ENCODE peak calls at places on chromosomes 5 and 9, in seven cellular contexts. T is cardiac muscle cell; O is fibroblast of lung; D is endodermal cell; J is GM23248; B is adrenal gland; K is CD8-positive, alpha-beta T cell. R is an unnamed sample.

GRCh38 chr5:118698774-118699173 is 289.6 kb downstream of the DTWD2 start:
- DNase-seq in J (no peak), K (no peak), T (no peak), D (peak), O (no peak), B (no peak), R (no peak)

GRCh38 chr5:111968459-111968858 is 211.5 kb upstream of the NREP start:
- DNase-seq in K (no peak), T (peak), B (no peak), J (peak), D (no peak), O (peak), R (no peak)

GRCh38 chr9:18229992-18230676 is 243.8 kb upstream of the ADAMTSL1 start:
- DNase-seq in B (no peak), J (no peak), T (no peak), O (no peak), D (no peak), K (no peak), R (no peak)

GRCh38 chr9:81772144-81772543 is 82.8 kb upstream of the TLE1 start:
- DNase-seq in D (no peak), T (no peak), O (no peak), J (no peak), K (no peak), B (no peak), R (no peak)

GRCh38 chr5:121285861-121286527 is 565.7 kb upstream of the FTMT start:
- DNase-seq in D (no peak), K (no peak), T (no peak), B (no peak), J (peak), O (peak), R (no peak)

GRCh38 chr9:108180511-108180910 is 675.3 kb downstream of the ACTL7B start:
- DNase-seq in O (peak), T (peak), K (no peak), B (no peak), J (no peak), D (no peak), R (no peak)

GRCh38 chr9:2291980-2292704 is 277.0 kb downstream of the SMARCA2 start:
- DNase-seq in J (peak), T (peak), B (no peak), K (no peak), O (peak), D (peak), R (no peak)

GRCh38 chr5:135249658-135250057 is 149.4 kb downstream of the MACROH2A1 start:
- DNase-seq in T (no peak), J (peak), D (peak), O (no peak), B (peak), K (peak), R (no peak)

GRCh38 chr9:15329539-15330109 is 22.6 kb upstream of the TTC39B start:
- DNase-seq in D (no peak), T (no peak), K (no peak), J (no peak), B (no peak), O (no peak), R (no peak)

GRCh38 chr9:18682907-18683306 is 209.0 kb downstream of the ADAMTSL1 start:
- DNase-seq in O (no peak), T (no peak), D (no peak), B (no peak), K (no peak), J (no peak), R (no peak)

GRCh38 chr9:136306691-136307208 is 2.9 kb upstream of the CCDC187 start:
- DNase-seq in D (no peak), J (peak), O (no peak), K (no peak), B (no peak), T (peak), R (no peak)

GRCh38 chr9:692636-693459 is 148.6 kb upstream of the DMRT1 start:
- DNase-seq in K (no peak), T (no peak), J (peak), D (peak), O (no peak), B (no peak), R (no peak)

GRCh38 chr5:172187118-172188032 is 649 bp downstream of the STK10 start:
- DNase-seq in B (peak), D (peak), J (peak), O (peak), K (peak), T (peak), R (no peak)

GRCh38 chr9:114047717-114048116 is 30.4 kb downstream of the AMBP start:
- DNase-seq in D (peak), J (peak), K (no peak), T (peak), O (peak), B (no peak), R (no peak)

GRCh38 chr5:120568716-120569115 is 104.6 kb downstream of the PRR16 start:
- DNase-seq in J (peak), O (no peak), D (no peak), K (no peak), B (no peak), T (no peak), R (no peak)

GRCh38 chr9:1956958-1957357 is 58.2 kb upstream of the SMARCA2 start:
- DNase-seq in O (no peak), D (no peak), B (no peak), K (no peak), J (no peak), T (no peak), R (no peak)

GRCh38 chr9:18195223-18195622 is 278.7 kb upstream of the ADAMTSL1 start:
- DNase-seq in K (no peak), J (no peak), D (no peak), B (no peak), O (no peak), T (no peak), R (no peak)

DNA sequence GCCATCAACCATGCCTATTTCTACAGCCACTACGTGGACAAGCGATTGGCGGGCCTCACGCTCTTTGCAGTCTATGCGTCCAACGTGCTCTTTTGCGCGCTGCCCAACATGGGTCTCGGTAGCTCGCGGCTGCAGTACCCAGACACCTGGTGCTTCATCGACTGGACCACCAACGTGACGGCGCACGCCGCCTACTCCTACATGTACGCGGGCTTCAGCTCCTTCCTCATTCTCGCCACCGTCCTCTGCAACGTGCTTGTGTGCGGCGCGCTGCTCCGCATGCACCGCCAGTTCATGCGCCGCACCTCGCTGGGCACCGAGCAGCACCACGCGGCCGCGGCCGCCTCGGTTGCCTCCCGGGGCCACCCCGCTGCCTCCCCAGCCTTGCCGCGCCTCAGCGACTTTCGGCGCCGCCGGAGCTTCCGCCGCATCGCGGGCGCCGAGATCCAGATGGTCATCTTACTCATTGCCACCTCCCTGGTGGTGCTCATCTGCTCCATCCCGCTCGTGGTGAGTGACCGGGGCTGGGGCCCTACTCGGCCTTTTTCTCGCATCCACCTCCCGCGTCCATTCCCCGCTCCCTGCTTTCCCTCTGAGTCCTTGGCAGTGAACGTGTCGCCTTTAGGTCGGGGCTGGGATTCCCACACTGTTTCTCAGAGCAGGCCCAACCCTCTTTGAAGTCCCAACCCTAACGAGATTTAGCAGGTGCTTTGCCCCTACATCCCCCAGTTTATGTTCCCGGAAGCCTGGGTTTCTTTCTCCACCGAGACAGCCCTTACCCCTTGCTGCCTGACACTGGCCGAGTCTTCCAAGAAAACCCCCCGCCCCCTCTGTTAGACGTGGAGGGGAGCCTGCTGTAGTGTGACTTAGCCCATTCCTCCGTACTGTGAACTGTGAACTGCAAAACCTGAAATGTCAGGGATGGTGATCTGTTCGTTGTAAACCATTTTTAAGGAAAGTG is 1.9 kb downstream of the PTGER4 start:
- DNase-seq in D (peak), J (peak), O (peak), B (peak), T (no peak), K (peak), R (no peak)
- H3K4me3 ChIP-seq in D (peak), J (peak), O (peak), B (peak), T (peak), K (peak), R (peak)

GRCh38 chr5:150302301-150303069 is at the start of gene ARSI:
- DNase-seq in B (no peak), T (peak), O (peak), K (no peak), D (peak), J (peak), R (peak)
- H3K27ac ChIP-seq in B (no peak), T (no peak), O (peak), K (no peak), D (no peak), J (no peak), R (no peak)

DNA sequence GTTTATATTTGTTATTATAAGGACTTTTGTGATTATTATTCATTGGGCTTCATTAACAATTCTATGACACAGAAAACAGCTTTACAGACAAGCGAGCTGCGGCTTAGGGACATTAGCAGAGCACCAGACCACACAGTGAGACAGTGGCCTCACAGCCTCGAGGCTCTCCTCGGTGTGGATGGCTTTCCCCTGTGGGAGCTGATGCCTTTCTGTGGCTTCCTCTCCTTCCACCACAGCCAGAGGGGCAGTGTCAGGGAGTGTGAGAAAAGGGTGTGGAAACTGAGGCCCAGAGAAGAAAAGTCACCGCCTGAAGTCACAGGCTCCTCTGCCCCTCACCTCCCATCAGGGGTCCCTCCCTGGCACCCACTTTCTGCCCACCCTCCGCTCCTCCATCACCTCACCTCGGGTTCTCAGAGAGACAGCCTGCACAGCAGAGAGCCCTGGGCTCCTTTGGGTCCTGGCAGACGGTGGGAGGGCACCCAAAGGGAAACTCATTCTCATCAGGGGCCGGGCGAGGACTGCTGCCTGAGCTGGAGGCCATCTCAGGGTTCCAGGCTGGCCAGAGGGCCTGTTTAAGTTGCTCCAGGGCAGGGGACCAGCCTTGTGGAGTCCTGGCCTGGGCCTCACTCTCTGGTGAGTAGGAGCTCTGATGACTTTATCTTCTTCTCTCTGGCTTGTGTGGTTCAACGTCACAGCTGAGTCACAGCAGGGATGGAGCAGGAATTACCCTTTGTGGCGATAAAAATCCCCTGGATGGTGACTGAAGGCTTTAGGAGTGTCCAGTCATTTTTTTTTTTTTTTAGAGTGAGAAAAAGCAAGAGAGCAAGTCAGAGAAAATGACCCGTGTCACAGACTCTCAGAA is 830 bp downstream of the TRAF1 start:
- DNase-seq in K (no peak), O (peak), J (peak), D (no peak), T (peak), B (no peak), R (no peak)
- H3K4me3 ChIP-seq in K (peak), O (no peak), J (no peak), D (no peak), T (no peak), B (no peak), R (no peak)

DNA sequence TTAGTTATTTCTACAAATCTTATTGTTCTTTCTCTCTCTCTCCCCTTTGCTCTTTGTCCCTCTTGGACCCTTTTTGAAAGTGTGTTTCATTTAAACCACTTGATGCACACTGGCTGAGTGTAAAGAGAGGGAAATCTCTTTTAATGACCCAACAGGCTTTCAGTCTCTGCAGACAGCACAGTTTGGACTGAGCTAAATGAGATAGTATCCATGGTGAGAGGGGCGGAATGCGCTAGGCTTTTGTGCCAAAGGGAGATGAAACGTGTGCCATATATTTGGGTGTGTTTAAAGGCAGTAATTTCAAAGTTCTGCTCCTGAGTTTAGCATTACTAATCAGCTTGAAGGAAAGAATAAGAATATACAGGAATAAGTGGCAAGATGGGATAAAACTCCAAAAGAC is 184.9 kb downstream of the PCSK1 start:
- DNase-seq in B (no peak), K (no peak), T (peak), O (no peak), J (peak), D (no peak), R (no peak)
- H3K27ac ChIP-seq in B (no peak), K (no peak), T (peak), O (peak), J (peak), D (peak), R (no peak)

GRCh38 chr9:128923493-128923883 is 2.7 kb downstream of the PHYHD1 start:
- DNase-seq in O (no peak), T (no peak), J (no peak), K (no peak), D (no peak), B (no peak), R (no peak)

GRCh38 chr9:128919409-128919808 is 1.4 kb upstream of the PHYHD1 start:
- DNase-seq in O (no peak), D (peak), B (no peak), J (no peak), T (no peak), K (no peak), R (no peak)

GRCh38 chr9:128918921-128919320 is 1.9 kb upstream of the PHYHD1 start:
- DNase-seq in B (no peak), J (no peak), K (no peak), O (no peak), T (no peak), D (peak), R (no peak)

GRCh38 chr9:128920381-128921058 is at the start of gene PHYHD1:
- DNase-seq in J (peak), B (peak), D (peak), O (peak), T (peak), K (no peak), R (no peak)

GRCh38 chr9:128921881-128922763 is 1.3 kb downstream of the PHYHD1 start:
- DNase-seq in D (peak), O (peak), K (no peak), J (peak), T (peak), B (no peak), R (peak)
- H3K4me3 ChIP-seq in D (peak), O (no peak), K (peak), J (peak), T (peak), B (peak), R (peak)

GRCh38 chr5:180069589-180070247 is 1.8 kb downstream of the RNF130 start:
- DNase-seq in O (peak), B (no peak), J (no peak), D (peak), K (no peak), T (peak), R (no peak)
- H3K27ac ChIP-seq in O (no peak), B (peak), J (no peak), D (peak), K (no peak), T (no peak), R (no peak)

GRCh38 chr9:24602687-24603352 is 57.1 kb upstream of the IZUMO3 start:
- DNase-seq in O (no peak), K (no peak), T (no peak), J (no peak), B (no peak), D (no peak), R (no peak)
- H3K4me3 ChIP-seq in O (no peak), K (no peak), T (no peak), J (no peak), B (no peak), D (no peak), R (no peak)

DNA sequence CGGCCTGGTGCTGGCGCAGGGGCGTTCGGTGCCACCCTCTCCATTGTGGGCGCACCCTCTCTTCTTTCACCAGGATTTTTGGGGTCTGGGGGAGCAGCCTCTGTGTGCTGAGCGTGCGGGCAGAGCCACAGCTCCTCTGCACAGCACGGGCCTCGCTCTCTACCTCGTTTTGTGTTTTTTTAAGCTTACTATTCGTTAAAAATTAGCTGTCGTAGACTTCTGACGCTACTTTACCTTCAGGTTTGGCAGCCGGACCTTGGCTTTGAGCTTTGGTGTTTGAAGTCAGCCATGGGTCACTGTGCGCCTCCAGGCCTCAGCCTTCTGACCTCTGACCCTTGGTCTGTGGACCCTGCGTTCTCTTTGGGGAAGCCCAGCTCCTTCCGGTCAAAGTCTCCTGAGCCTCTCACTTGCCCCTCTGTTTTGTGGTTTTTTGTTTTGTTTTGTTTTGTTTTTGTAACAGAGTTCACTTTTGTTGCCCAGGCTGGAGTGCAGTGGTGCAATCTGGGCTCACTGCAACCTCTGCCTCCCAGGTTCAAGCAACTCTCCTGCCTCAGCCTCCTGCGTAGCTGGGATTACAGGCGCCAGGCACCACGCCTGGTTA is 88.2 kb upstream of the CACNA1B start:
- DNase-seq in O (no peak), T (no peak), K (no peak), B (no peak), J (no peak), D (no peak), R (no peak)
- H3K27ac ChIP-seq in O (no peak), T (no peak), K (no peak), B (no peak), J (no peak), D (no peak), R (no peak)

GRCh38 chr5:57176350-57176857 is 2.5 kb downstream of the GPBP1 start:
- DNase-seq in B (no peak), T (peak), J (peak), O (peak), K (no peak), D (no peak), R (no peak)
- H3K4me3 ChIP-seq in B (peak), T (peak), J (peak), O (peak), K (peak), D (peak), R (peak)

R was measured in iPS DF 6.9.